ENCODE peak calls at places on chromosome 4, in six cellular contexts. One of them, this sample, is unnamed.

GRCh38 chr4:70722199-70722791 is 531 bp downstream of the RUFY3 start:
- DNase-seq in stomach: no peak
- DNase-seq in AML-193: no peak
- DNase-seq in adipocyte: peak; percentile 62
- DNase-seq in RPMI7951: peak; percentile 74
- DNase-seq in Ammon's horn: peak; percentile 82
- DNase-seq in this sample: no peak

GRCh38 chr4:130600706-130601105 is 1504.8 kb downstream of the C4orf33 start:
- DNase-seq in stomach: no peak
- DNase-seq in AML-193: no peak
- DNase-seq in adipocyte: peak; percentile 63
- DNase-seq in RPMI7951: no peak
- DNase-seq in Ammon's horn: no peak
- DNase-seq in this sample: no peak

GRCh38 chr4:169963998-169964397 is 62.2 kb downstream of the MFAP3L start:
- DNase-seq in stomach: no peak
- DNase-seq in AML-193: no peak
- DNase-seq in adipocyte: peak; percentile 37
- DNase-seq in RPMI7951: no peak
- DNase-seq in Ammon's horn: no peak
- DNase-seq in this sample: no peak

GRCh38 chr4:38958453-38958852 is 73.8 kb downstream of the TMEM156 start:
- DNase-seq in stomach: no peak
- DNase-seq in AML-193: no peak
- DNase-seq in adipocyte: peak; percentile 30
- DNase-seq in RPMI7951: peak; percentile 7
- DNase-seq in Ammon's horn: no peak
- DNase-seq in this sample: no peak

GRCh38 chr4:78520808-78521226 is 30.8 kb upstream of the ANXA3 start:
- DNase-seq in stomach: no peak
- DNase-seq in AML-193: no peak
- DNase-seq in adipocyte: peak; percentile 80
- DNase-seq in RPMI7951: peak; percentile 13
- DNase-seq in Ammon's horn: no peak
- DNase-seq in this sample: no peak

GRCh38 chr4:95108883-95109421 is 351.2 kb downstream of the BMPR1B start:
- DNase-seq in stomach: no peak
- DNase-seq in AML-193: no peak
- DNase-seq in adipocyte: no peak
- DNase-seq in RPMI7951: no peak
- DNase-seq in Ammon's horn: no peak
- DNase-seq in this sample: no peak

GRCh38 chr4:107862658-107863057 is 37.9 kb downstream of the SGMS2 start:
- DNase-seq in stomach: peak; percentile 49
- DNase-seq in AML-193: no peak
- DNase-seq in adipocyte: no peak
- DNase-seq in RPMI7951: peak; percentile 61
- DNase-seq in Ammon's horn: no peak
- DNase-seq in this sample: no peak

GRCh38 chr4:32172086-32172485 is 1451.9 kb downstream of the PCDH7 start:
- DNase-seq in stomach: no peak
- DNase-seq in AML-193: no peak
- DNase-seq in adipocyte: no peak
- DNase-seq in RPMI7951: no peak
- DNase-seq in Ammon's horn: no peak
- DNase-seq in this sample: no peak

GRCh38 chr4:74628808-74629616 is 165.3 kb downstream of the BTC start:
- DNase-seq in stomach: no peak
- DNase-seq in AML-193: peak; percentile 85
- DNase-seq in adipocyte: no peak
- DNase-seq in RPMI7951: peak; percentile 54
- DNase-seq in Ammon's horn: peak; percentile 11
- DNase-seq in this sample: no peak

GRCh38 chr4:153365003-153365402 is 20.5 kb downstream of the MND1 start:
- DNase-seq in stomach: no peak
- DNase-seq in AML-193: no peak
- DNase-seq in adipocyte: no peak
- DNase-seq in RPMI7951: peak; percentile 5
- DNase-seq in Ammon's horn: no peak
- DNase-seq in this sample: no peak

GRCh38 chr4:156593464-156593863 is 378.1 kb downstream of the PDGFC start:
- DNase-seq in stomach: no peak
- DNase-seq in AML-193: no peak
- DNase-seq in adipocyte: peak; percentile 48
- DNase-seq in RPMI7951: no peak
- DNase-seq in Ammon's horn: no peak
- DNase-seq in this sample: no peak

GRCh38 chr4:62670509-62670908 is 1470.4 kb downstream of the ADGRL3 start:
- DNase-seq in stomach: no peak
- DNase-seq in AML-193: no peak
- DNase-seq in adipocyte: no peak
- DNase-seq in RPMI7951: no peak
- DNase-seq in Ammon's horn: no peak
- DNase-seq in this sample: no peak

GRCh38 chr4:2178986-2179385 is 62.9 kb downstream of the HAUS3 start:
- DNase-seq in stomach: no peak
- DNase-seq in AML-193: no peak
- DNase-seq in adipocyte: no peak
- DNase-seq in RPMI7951: no peak
- DNase-seq in Ammon's horn: no peak
- DNase-seq in this sample: no peak

GRCh38 chr4:150679767-150680088 is 97.8 kb downstream of the MAB21L2 start:
- DNase-seq in stomach: no peak
- DNase-seq in AML-193: no peak
- DNase-seq in adipocyte: peak; percentile 36
- DNase-seq in RPMI7951: peak; percentile 18
- DNase-seq in Ammon's horn: no peak
- DNase-seq in this sample: no peak

GRCh38 chr4:73679836-73680235 is 59.6 kb upstream of the RASSF6 start:
- DNase-seq in stomach: no peak
- DNase-seq in AML-193: no peak
- DNase-seq in adipocyte: no peak
- DNase-seq in RPMI7951: peak; percentile 84
- DNase-seq in Ammon's horn: no peak
- DNase-seq in this sample: no peak

GRCh38 chr4:139312552-139313332 is 10.5 kb upstream of the NDUFC1 start:
- DNase-seq in stomach: no peak
- DNase-seq in AML-193: no peak
- DNase-seq in adipocyte: peak; percentile 16
- DNase-seq in RPMI7951: no peak
- DNase-seq in Ammon's horn: no peak
- DNase-seq in this sample: no peak

GRCh38 chr4:23235613-23236390 is 543.1 kb downstream of the GBA3 start:
- DNase-seq in stomach: no peak
- DNase-seq in AML-193: no peak
- DNase-seq in adipocyte: no peak
- DNase-seq in RPMI7951: peak; percentile 4
- DNase-seq in Ammon's horn: no peak
- DNase-seq in this sample: no peak

GRCh38 chr4:52951016-52951415 is 88.9 kb downstream of the RASL11B start:
- DNase-seq in stomach: no peak
- DNase-seq in AML-193: no peak
- DNase-seq in adipocyte: no peak
- DNase-seq in RPMI7951: no peak
- DNase-seq in Ammon's horn: no peak
- DNase-seq in this sample: no peak

GRCh38 chr4:127997534-127998388 is 32.6 kb downstream of the ABHD18 start:
- DNase-seq in stomach: no peak
- DNase-seq in AML-193: no peak
- DNase-seq in adipocyte: peak; percentile 84
- DNase-seq in RPMI7951: peak; percentile 73
- DNase-seq in Ammon's horn: peak; percentile 2
- DNase-seq in this sample: peak; percentile 59

GRCh38 chr4:5383191-5383980 is 325.0 kb downstream of the EVC2 start:
- DNase-seq in stomach: no peak
- DNase-seq in AML-193: no peak
- DNase-seq in adipocyte: no peak
- DNase-seq in RPMI7951: no peak
- DNase-seq in Ammon's horn: peak; percentile 10
- DNase-seq in this sample: no peak

GRCh38 chr4:139189417-139189749 is 12.4 kb upstream of the ELF2 start:
- DNase-seq in stomach: no peak
- DNase-seq in AML-193: no peak
- DNase-seq in adipocyte: no peak
- DNase-seq in RPMI7951: no peak
- DNase-seq in Ammon's horn: no peak
- DNase-seq in this sample: no peak